ENCODE peak calls at places on chromosomes 16 and 17, in eight cellular contexts. C is heart right ventricle, Z is IMR-90, J is PC-3, S is AG09319, X is WTC11, R is pancreas, D is upper lobe of right lung. I is an unnamed sample.

GRCh38 chr17:44348234-44348987 is 3.3 kb downstream of the GRN start:
- DNase-seq in C (no peak), Z (peak; percentile 57), J (no peak), S (no peak), X (no peak), R (no peak), D (peak; percentile 76), I (no peak)

GRCh38 chr17:82204831-82205719 is 7.6 kb downstream of the CCDC57 start:
- DNase-seq in C (no peak), Z (peak; percentile 85), J (peak; percentile 91), S (no peak), X (no peak), R (no peak), D (no peak), I (no peak)

GRCh38 chr16:66658143-66658859 is 38.2 kb downstream of the CMTM4 start:
- DNase-seq in C (no peak), Z (no peak), J (no peak), S (no peak), X (no peak), R (no peak), D (no peak), I (no peak)

GRCh38 chr17:45793999-45794540 is 9.9 kb downstream of the CRHR1 start:
- DNase-seq in C (no peak), Z (no peak), J (no peak), S (no peak), X (no peak), R (no peak), D (no peak), I (no peak)

GRCh38 chr17:40436631-40437030 is 6.6 kb upstream of the IGFBP4 start:
- DNase-seq in C (no peak), Z (no peak), J (no peak), S (no peak), X (no peak), R (no peak), D (no peak), I (no peak)

GRCh38 chr17:76558210-76559095 is 18.6 kb downstream of the PRCD start:
- DNase-seq in C (no peak), Z (peak; percentile 20), J (peak; percentile 52), S (no peak), X (no peak), R (no peak), D (no peak), I (no peak)

GRCh38 chr16:54546481-54546880 is 259.9 kb upstream of the IRX3 start:
- DNase-seq in C (no peak), Z (no peak), J (no peak), S (no peak), X (no peak), R (no peak), D (no peak), I (no peak)

GRCh38 chr17:82273327-82274133 is at the start of gene CSNK1D:
- DNase-seq in C (peak; percentile 93), Z (peak; percentile 74), J (peak; percentile 81), S (no peak), X (peak; percentile 93), R (peak; percentile 89), D (peak; percentile 96), I (peak; percentile 90)

GRCh38 chr17:78173025-78173715 is 4.8 kb downstream of the SYNGR2 start:
- DNase-seq in C (peak; percentile 21), Z (no peak), J (no peak), S (no peak), X (no peak), R (no peak), D (no peak), I (no peak)

GRCh38 chr16:69935278-69935711 is 15.8 kb upstream of the CLEC18A start:
- DNase-seq in C (no peak), Z (no peak), J (no peak), S (no peak), X (no peak), R (no peak), D (no peak), I (no peak)

GRCh38 chr17:19482571-19482970 is 51.1 kb upstream of the SLC47A1 start:
- DNase-seq in C (no peak), Z (peak; percentile 53), J (peak; percentile 63), S (no peak), X (no peak), R (no peak), D (no peak), I (no peak)

GRCh38 chr16:26645629-26646028 is 421.1 kb upstream of the C16orf82 start:
- DNase-seq in C (no peak), Z (no peak), J (no peak), S (no peak), X (peak; percentile 80), R (no peak), D (no peak), I (peak; percentile 39)

GRCh38 chr16:70691223-70692129 is 5.6 kb upstream of the MTSS2 start:
- DNase-seq in C (peak; percentile 76), Z (peak; percentile 97), J (no peak), S (peak; percentile 99), X (no peak), R (no peak), D (no peak), I (peak; percentile 51)

GRCh38 chr17:79926308-79927135 is 87.3 kb upstream of the CBX4 start:
- DNase-seq in C (no peak), Z (no peak), J (no peak), S (no peak), X (no peak), R (no peak), D (no peak), I (no peak)
- TF ChIP-seq CTCF in C (no peak), Z (no peak), J (no peak), S (no peak), X (no peak), R (no peak), D (no peak), I (no peak)

DNA sequence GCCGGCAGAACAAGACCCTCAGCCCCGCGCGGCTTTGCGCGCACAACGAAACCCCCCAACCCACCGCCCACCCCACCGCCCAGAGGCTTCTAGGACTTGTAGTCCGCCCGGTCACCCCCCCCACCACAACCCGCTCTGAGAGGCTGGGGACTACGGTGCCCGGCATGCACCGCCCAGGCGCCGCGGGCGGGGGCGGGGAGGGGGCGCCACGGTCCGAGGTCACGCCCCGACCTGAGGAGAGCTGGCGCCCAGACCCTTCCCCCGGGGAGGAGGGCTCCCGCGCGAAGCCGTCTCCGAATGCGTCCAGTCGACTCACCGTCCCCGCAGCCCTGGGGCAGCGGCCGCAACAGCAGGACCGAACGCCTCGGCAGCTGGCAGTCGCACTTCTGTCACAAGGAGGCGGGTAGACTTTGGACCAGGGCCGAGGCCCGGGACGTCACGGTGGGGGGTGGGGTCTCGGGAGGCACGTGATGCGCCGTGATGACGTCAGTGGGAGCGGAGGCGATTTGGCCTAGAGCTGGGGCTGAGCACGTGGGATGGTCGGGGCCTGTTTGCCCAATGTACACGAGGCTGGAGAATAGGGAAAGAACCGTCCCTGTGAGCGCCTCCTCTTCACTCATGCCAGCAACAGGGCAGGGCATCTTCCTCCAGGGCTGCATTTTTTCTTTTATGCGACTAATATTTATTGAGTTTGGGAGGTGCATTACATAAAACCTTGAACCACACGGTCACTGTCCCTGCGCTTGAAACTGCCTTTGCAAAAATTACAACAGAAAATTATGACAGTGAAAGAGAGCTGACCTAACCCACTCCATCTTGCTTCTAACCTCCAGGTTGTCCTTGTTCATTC is at the start of gene CDIP1:
- DNase-seq in C (peak; percentile 97), Z (peak; percentile 91), J (peak; percentile 86), S (peak; percentile 81), X (peak; percentile 95), R (peak; percentile 96), D (peak; percentile 99), I (peak; percentile 88)
- TF ChIP-seq CTCF in C (no peak), Z (no peak), J (no peak), S (no peak), X (no peak), R (no peak), D (no peak), I (no peak)

DNA sequence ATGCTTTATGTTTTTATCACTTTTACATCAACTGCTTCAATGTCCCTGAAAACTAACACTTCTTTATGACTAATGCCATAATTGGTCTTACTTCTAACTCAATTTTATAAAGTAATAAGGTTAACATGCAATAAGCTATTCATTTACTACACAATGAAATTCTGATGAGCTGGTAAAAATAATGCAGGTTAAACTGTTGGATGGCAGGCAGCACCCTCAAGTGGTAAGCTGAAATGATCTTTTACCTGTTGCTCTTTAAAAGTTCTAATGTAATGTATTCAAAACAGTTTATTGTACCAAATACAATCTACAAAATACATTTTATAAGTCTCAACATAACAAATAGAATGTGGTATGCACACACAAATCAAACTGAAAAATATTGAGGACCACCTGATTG is 1280.3 kb downstream of the CDH8 start:
- DNase-seq in C (no peak), Z (no peak), J (no peak), S (no peak), X (no peak), R (no peak), D (no peak), I (no peak)
- TF ChIP-seq CTCF in C (peak; percentile 31), Z (no peak), J (no peak), S (no peak), X (no peak), R (no peak), D (no peak), I (no peak)

GRCh38 chr17:41619162-41619933 is 5.0 kb downstream of the KRT17 start:
- DNase-seq in C (no peak), Z (no peak), J (no peak), S (no peak), X (no peak), R (no peak), D (peak; percentile 48), I (no peak)

GRCh38 chr17:41618341-41619161 is 5.8 kb downstream of the KRT17 start:
- DNase-seq in C (no peak), Z (no peak), J (peak; percentile 37), S (no peak), X (no peak), R (no peak), D (peak; percentile 41), I (no peak)

GRCh38 chr17:41621916-41622315 is 2.5 kb downstream of the KRT17 start:
- DNase-seq in C (no peak), Z (no peak), J (no peak), S (no peak), X (no peak), R (no peak), D (no peak), I (no peak)

GRCh38 chr17:41617698-41618097 is 5.1 kb upstream of the KRT16 start:
- DNase-seq in C (no peak), Z (no peak), J (no peak), S (no peak), X (no peak), R (no peak), D (peak; percentile 60), I (no peak)

DNA sequence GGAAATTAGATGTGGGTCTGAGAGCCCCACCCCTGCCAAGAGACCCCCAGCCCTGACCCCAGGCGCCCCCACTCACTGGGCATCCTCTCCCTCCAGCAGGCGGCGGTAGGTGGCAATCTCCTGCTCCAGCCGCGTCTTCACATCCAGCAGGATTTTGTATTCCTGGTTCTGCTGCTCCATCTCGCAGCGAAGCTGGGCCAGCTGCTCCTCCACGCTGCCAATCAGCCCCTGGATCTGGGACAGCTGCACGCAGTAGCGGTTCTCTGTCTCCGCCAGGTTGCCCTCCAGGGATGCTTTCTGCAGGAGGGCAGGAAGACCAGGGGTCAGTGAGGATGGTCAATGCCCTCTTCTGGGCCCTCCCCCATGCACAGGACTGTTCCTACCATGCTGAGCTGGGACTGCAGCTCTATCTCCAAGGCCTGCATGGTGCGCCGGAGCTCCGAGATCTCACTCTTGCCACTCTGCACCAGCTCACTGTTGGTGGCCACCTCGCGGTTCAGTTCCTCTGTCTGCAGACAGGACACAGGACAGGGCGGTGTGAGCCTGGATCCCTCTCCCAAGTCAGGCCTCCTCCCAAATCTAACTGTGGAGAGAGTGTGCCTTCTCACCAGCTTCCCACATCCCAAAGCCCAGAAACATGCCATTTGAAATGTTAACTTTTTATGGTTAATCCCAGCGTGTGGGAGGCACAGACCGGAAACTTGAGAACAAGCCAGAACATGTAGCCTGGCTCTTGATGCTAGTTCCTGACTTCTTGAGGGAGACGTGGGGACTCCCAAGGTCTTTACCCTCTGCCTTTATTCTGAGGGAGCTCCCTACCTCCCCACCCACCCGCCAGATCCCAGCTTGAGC is 3.6 kb downstream of the KRT17 start:
- DNase-seq in C (no peak), Z (no peak), J (no peak), S (no peak), X (no peak), R (no peak), D (peak; percentile 48), I (no peak)
- TF ChIP-seq CTCF in C (no peak), Z (no peak), J (no peak), S (no peak), X (no peak), R (no peak), D (no peak), I (no peak)